ENCODE peak calls at places on chromosomes 13 and 19, in five cellular contexts. One of them, this sample, is unnamed.

GRCh38 chr19:13149628-13150186 is 468 bp downstream of the STX10 start:
- DNase-seq in tibial artery: peak
- DNase-seq in fibroblast of the aortic adventitia: peak
- DNase-seq in psoas muscle: peak
- DNase-seq in lower leg skin: peak
- DNase-seq in this sample: peak

GRCh38 chr13:32284927-32285632 is 30.1 kb downstream of the ZAR1L start:
- DNase-seq in tibial artery: no peak
- DNase-seq in fibroblast of the aortic adventitia: peak
- DNase-seq in psoas muscle: no peak
- DNase-seq in lower leg skin: no peak
- DNase-seq in this sample: no peak

GRCh38 chr13:99307648-99308339 is 595 bp upstream of the GPR183 start:
- DNase-seq in tibial artery: peak
- DNase-seq in fibroblast of the aortic adventitia: peak
- DNase-seq in psoas muscle: no peak
- DNase-seq in lower leg skin: no peak
- DNase-seq in this sample: no peak

GRCh38 chr19:52270266-52270885 is 989 bp downstream of the ZNF766 start:
- DNase-seq in tibial artery: no peak
- DNase-seq in fibroblast of the aortic adventitia: no peak
- DNase-seq in psoas muscle: no peak
- DNase-seq in lower leg skin: no peak
- DNase-seq in this sample: peak

GRCh38 chr19:10420444-10421239 is at the start of gene PDE4A:
- DNase-seq in tibial artery: no peak
- DNase-seq in fibroblast of the aortic adventitia: no peak
- DNase-seq in psoas muscle: no peak
- DNase-seq in lower leg skin: no peak
- DNase-seq in this sample: peak

GRCh38 chr13:75091185-75091584 is 390.8 kb downstream of the TBC1D4 start:
- DNase-seq in tibial artery: no peak
- DNase-seq in fibroblast of the aortic adventitia: no peak
- DNase-seq in psoas muscle: no peak
- DNase-seq in lower leg skin: no peak
- DNase-seq in this sample: no peak

GRCh38 chr19:10418281-10419199 is 1.8 kb upstream of the PDE4A start:
- DNase-seq in tibial artery: no peak
- DNase-seq in fibroblast of the aortic adventitia: peak
- DNase-seq in psoas muscle: no peak
- DNase-seq in lower leg skin: no peak
- DNase-seq in this sample: no peak

GRCh38 chr13:48819889-48820288 is 155.8 kb upstream of the FNDC3A start:
- DNase-seq in tibial artery: no peak
- DNase-seq in fibroblast of the aortic adventitia: no peak
- DNase-seq in psoas muscle: no peak
- DNase-seq in lower leg skin: no peak
- DNase-seq in this sample: no peak

GRCh38 chr19:44882063-44882462 is 9.0 kb upstream of the TOMM40 start:
- DNase-seq in tibial artery: no peak
- DNase-seq in fibroblast of the aortic adventitia: no peak
- DNase-seq in psoas muscle: no peak
- DNase-seq in lower leg skin: no peak
- DNase-seq in this sample: no peak

GRCh38 chr19:46356670-46357055 is 9.8 kb downstream of the PPP5C start:
- DNase-seq in tibial artery: no peak
- DNase-seq in fibroblast of the aortic adventitia: no peak
- DNase-seq in psoas muscle: no peak
- DNase-seq in lower leg skin: no peak
- DNase-seq in this sample: no peak

GRCh38 chr19:46353730-46354528 is 7.0 kb downstream of the PPP5C start:
- DNase-seq in tibial artery: peak
- DNase-seq in fibroblast of the aortic adventitia: no peak
- DNase-seq in psoas muscle: no peak
- DNase-seq in lower leg skin: no peak
- DNase-seq in this sample: no peak

GRCh38 chr19:46355991-46356669 is 9.2 kb downstream of the PPP5C start:
- DNase-seq in tibial artery: peak
- DNase-seq in fibroblast of the aortic adventitia: no peak
- DNase-seq in psoas muscle: no peak
- DNase-seq in lower leg skin: no peak
- DNase-seq in this sample: no peak

GRCh38 chr19:46357846-46358583 is 11.1 kb downstream of the PPP5C start:
- DNase-seq in tibial artery: no peak
- DNase-seq in fibroblast of the aortic adventitia: peak
- DNase-seq in psoas muscle: no peak
- DNase-seq in lower leg skin: no peak
- DNase-seq in this sample: no peak

GRCh38 chr19:46355234-46355990 is 8.5 kb downstream of the PPP5C start:
- DNase-seq in tibial artery: peak
- DNase-seq in fibroblast of the aortic adventitia: no peak
- DNase-seq in psoas muscle: no peak
- DNase-seq in lower leg skin: no peak
- DNase-seq in this sample: no peak
- TF ChIP-seq CTCF in tibial artery: no peak
- TF ChIP-seq CTCF in fibroblast of the aortic adventitia: no peak
- TF ChIP-seq CTCF in psoas muscle: no peak
- TF ChIP-seq CTCF in lower leg skin: no peak
- TF ChIP-seq CTCF in this sample: no peak

GRCh38 chr13:106377341-106377740 is 158.1 kb downstream of the EFNB2 start:
- DNase-seq in tibial artery: no peak
- DNase-seq in fibroblast of the aortic adventitia: no peak
- DNase-seq in psoas muscle: no peak
- DNase-seq in lower leg skin: no peak
- DNase-seq in this sample: no peak

GRCh38 chr13:106374631-106375030 is 160.8 kb downstream of the EFNB2 start:
- DNase-seq in tibial artery: no peak
- DNase-seq in fibroblast of the aortic adventitia: no peak
- DNase-seq in psoas muscle: no peak
- DNase-seq in lower leg skin: no peak
- DNase-seq in this sample: no peak

GRCh38 chr13:106375085-106375484 is 160.4 kb downstream of the EFNB2 start:
- DNase-seq in tibial artery: no peak
- DNase-seq in fibroblast of the aortic adventitia: no peak
- DNase-seq in psoas muscle: no peak
- DNase-seq in lower leg skin: no peak
- DNase-seq in this sample: no peak

GRCh38 chr13:106378263-106378662 is 157.2 kb downstream of the EFNB2 start:
- DNase-seq in tibial artery: no peak
- DNase-seq in fibroblast of the aortic adventitia: no peak
- DNase-seq in psoas muscle: no peak
- DNase-seq in lower leg skin: no peak
- DNase-seq in this sample: no peak

GRCh38 chr13:106376411-106377112 is 158.9 kb downstream of the EFNB2 start:
- DNase-seq in tibial artery: no peak
- DNase-seq in fibroblast of the aortic adventitia: peak
- DNase-seq in psoas muscle: no peak
- DNase-seq in lower leg skin: no peak
- DNase-seq in this sample: no peak
- TF ChIP-seq CTCF in tibial artery: no peak
- TF ChIP-seq CTCF in fibroblast of the aortic adventitia: no peak
- TF ChIP-seq CTCF in psoas muscle: no peak
- TF ChIP-seq CTCF in lower leg skin: no peak
- TF ChIP-seq CTCF in this sample: no peak

DNA sequence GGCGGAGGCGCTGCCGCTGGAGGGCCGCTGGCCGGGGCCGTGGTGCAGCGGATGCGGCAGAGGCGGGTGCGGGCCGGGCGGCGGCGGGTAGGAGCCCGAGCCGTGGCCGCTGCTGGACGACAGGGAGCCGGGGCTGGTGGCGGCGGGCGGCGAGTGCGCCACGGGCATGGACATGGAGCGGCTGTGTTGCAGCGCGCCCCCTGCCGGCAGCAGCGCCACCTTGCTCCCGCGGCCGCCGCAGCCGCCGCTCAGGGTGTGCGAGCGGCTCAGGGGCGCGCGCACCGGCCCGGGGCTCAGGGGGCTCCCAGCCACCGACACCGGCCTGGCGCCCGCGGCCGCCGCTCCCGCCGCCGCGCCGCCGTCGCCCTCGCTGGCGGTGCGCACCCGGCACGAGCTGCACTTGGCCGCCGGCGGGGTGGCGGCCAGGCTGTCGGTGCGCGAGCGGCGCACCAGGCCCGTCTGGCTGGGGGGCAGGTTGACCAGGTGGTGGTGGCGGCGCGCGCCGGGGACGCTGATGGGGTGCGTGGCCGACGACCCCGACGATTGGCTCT is 1.7 kb downstream of the IRS2 start:
- DNase-seq in tibial artery: peak
- DNase-seq in fibroblast of the aortic adventitia: peak
- DNase-seq in psoas muscle: peak
- DNase-seq in lower leg skin: peak
- DNase-seq in this sample: peak
- TF ChIP-seq CTCF in tibial artery: peak
- TF ChIP-seq CTCF in fibroblast of the aortic adventitia: peak
- TF ChIP-seq CTCF in psoas muscle: peak
- TF ChIP-seq CTCF in lower leg skin: no peak
- TF ChIP-seq CTCF in this sample: peak

GRCh38 chr19:19212866-19213265 is 1.1 kb downstream of the NCAN start:
- DNase-seq in tibial artery: no peak
- DNase-seq in fibroblast of the aortic adventitia: no peak
- DNase-seq in psoas muscle: no peak
- DNase-seq in lower leg skin: no peak
- DNase-seq in this sample: no peak

GRCh38 chr19:19213822-19214558 is 2.2 kb downstream of the NCAN start:
- DNase-seq in tibial artery: no peak
- DNase-seq in fibroblast of the aortic adventitia: no peak
- DNase-seq in psoas muscle: no peak
- DNase-seq in lower leg skin: no peak
- DNase-seq in this sample: no peak

GRCh38 chr19:19215792-19216191 is 4.0 kb downstream of the NCAN start:
- DNase-seq in tibial artery: no peak
- DNase-seq in fibroblast of the aortic adventitia: no peak
- DNase-seq in psoas muscle: no peak
- DNase-seq in lower leg skin: no peak
- DNase-seq in this sample: no peak

GRCh38 chr19:19217110-19217509 is 5.4 kb downstream of the NCAN start:
- DNase-seq in tibial artery: no peak
- DNase-seq in fibroblast of the aortic adventitia: peak
- DNase-seq in psoas muscle: no peak
- DNase-seq in lower leg skin: no peak
- DNase-seq in this sample: no peak

GRCh38 chr19:19214892-19215291 is 3.1 kb downstream of the NCAN start:
- DNase-seq in tibial artery: no peak
- DNase-seq in fibroblast of the aortic adventitia: peak
- DNase-seq in psoas muscle: no peak
- DNase-seq in lower leg skin: no peak
- DNase-seq in this sample: no peak
- TF ChIP-seq CTCF in tibial artery: no peak
- TF ChIP-seq CTCF in fibroblast of the aortic adventitia: no peak
- TF ChIP-seq CTCF in psoas muscle: no peak
- TF ChIP-seq CTCF in lower leg skin: no peak
- TF ChIP-seq CTCF in this sample: no peak

GRCh38 chr19:15424121-15424520 is 5.3 kb upstream of the AKAP8L start:
- DNase-seq in tibial artery: no peak
- DNase-seq in fibroblast of the aortic adventitia: no peak
- DNase-seq in psoas muscle: no peak
- DNase-seq in lower leg skin: no peak
- DNase-seq in this sample: no peak
- TF ChIP-seq CTCF in tibial artery: no peak
- TF ChIP-seq CTCF in fibroblast of the aortic adventitia: no peak
- TF ChIP-seq CTCF in psoas muscle: no peak
- TF ChIP-seq CTCF in lower leg skin: no peak
- TF ChIP-seq CTCF in this sample: no peak

This sample was measured in natural killer cell.